ENCODE peak calls at places on chromosomes 6 and 20, in four cellular contexts. C, G, B and P are unnamed samples.

GRCh38 chr6:129312865-129313264 is 397.1 kb downstream of the ARHGAP18 start:
- DNase-seq in C (no peak), G (no peak), B (no peak), P (no peak)

GRCh38 chr20:31920275-31920855 is 31.5 kb downstream of the PDRG1 start:
- DNase-seq in C (no peak), G (no peak), B (no peak), P (no peak)

GRCh38 chr20:58466729-58467571 is 48.2 kb downstream of the APCDD1L start:
- DNase-seq in C (no peak), G (no peak), B (no peak), P (no peak)

GRCh38 chr6:89951574-89952360 is 57.5 kb downstream of the GJA10 start:
- DNase-seq in C (no peak), G (no peak), B (peak), P (no peak)

GRCh38 chr20:57663681-57664451 is 43.6 kb upstream of the ZBP1 start:
- DNase-seq in C (no peak), G (no peak), B (peak), P (no peak)

GRCh38 chr6:108362455-108362854 is 67.6 kb downstream of the AFG1L start:
- DNase-seq in C (no peak), G (no peak), B (no peak), P (no peak)

GRCh38 chr20:63741676-63742380 is 2.3 kb downstream of the SLC2A4RG start:
- DNase-seq in C (no peak), G (no peak), B (no peak), P (no peak)

GRCh38 chr6:50959081-50959641 is 140.5 kb downstream of the TFAP2B start:
- DNase-seq in C (no peak), G (no peak), B (no peak), P (no peak)

GRCh38 chr20:16352321-16352720 is 220.9 kb downstream of the KIF16B start:
- DNase-seq in C (no peak), G (no peak), B (no peak), P (no peak)

GRCh38 chr20:20173269-20173668 is 120.9 kb downstream of the CFAP61 start:
- DNase-seq in C (no peak), G (no peak), B (no peak), P (no peak)

GRCh38 chr6:30890646-30891449 is 6.5 kb downstream of the DDR1 start:
- DNase-seq in C (no peak), G (no peak), B (no peak), P (no peak)

GRCh38 chr6:87730310-87730709 is 28.3 kb upstream of the AKIRIN2 start:
- DNase-seq in C (no peak), G (no peak), B (no peak), P (no peak)

GRCh38 chr6:111482959-111483735 is at the start of gene REV3L:
- DNase-seq in C (peak), G (peak), B (peak), P (peak)

GRCh38 chr6:53961679-53962370 is 149.4 kb upstream of the MLIP start:
- DNase-seq in C (no peak), G (no peak), B (peak), P (no peak)

GRCh38 chr6:142271476-142271875 is 30.3 kb upstream of the ADGRG6 start:
- DNase-seq in C (no peak), G (no peak), B (no peak), P (no peak)

GRCh38 chr20:34525342-34525708 is 9.1 kb downstream of the DYNLRB1 start:
- DNase-seq in C (no peak), G (no peak), B (no peak), P (no peak)

GRCh38 chr20:23142162-23143050 is 56.3 kb upstream of the CD93 start:
- DNase-seq in C (no peak), G (no peak), B (no peak), P (no peak)

GRCh38 chr20:13297105-13297899 is 76.2 kb downstream of the ISM1 start:
- DNase-seq in C (no peak), G (no peak), B (peak), P (no peak)

GRCh38 chr6:38432479-38432878 is 207.2 kb downstream of the BTBD9 start:
- DNase-seq in C (no peak), G (peak), B (no peak), P (no peak)

GRCh38 chr6:44222486-44222986 is 859 bp upstream of the SLC29A1 start:
- DNase-seq in C (no peak), G (peak), B (no peak), P (no peak)

GRCh38 chr20:51457281-51457932 is 85.1 kb downstream of the NFATC2 start:
- DNase-seq in C (no peak), G (peak), B (peak), P (no peak)

GRCh38 chr6:13708679-13709261 is 2.9 kb downstream of the RANBP9 start:
- DNase-seq in C (no peak), G (peak), B (no peak), P (no peak)

GRCh38 chr20:51237790-51238189 is 214.9 kb upstream of the KCNG1 start:
- DNase-seq in C (no peak), G (no peak), B (no peak), P (no peak)